ENCODE peak calls at places on chromosomes 2 and 18, in five cellular contexts. One of them, this sample, is unnamed. For H3K4me1, the result is how much of the 10 kb centered on the place peaks cover.

GRCh38 chr18:805755-806110 is 6.3 kb downstream of the YES1 start:
- DNase-seq in CD8-positive, alpha-beta memory T cell: no peak
- DNase-seq in neural progenitor cell: no peak
- DNase-seq in Panc1: no peak
- DNase-seq in stomach: no peak
- DNase-seq in this sample: no peak

GRCh38 chr2:185372188-185372587 is 366.4 kb upstream of the FSIP2 start:
- DNase-seq in CD8-positive, alpha-beta memory T cell: no peak
- DNase-seq in neural progenitor cell: no peak
- DNase-seq in Panc1: no peak
- DNase-seq in stomach: no peak
- DNase-seq in this sample: no peak

GRCh38 chr2:173590278-173590811 is 235.7 kb downstream of the CDCA7 start:
- DNase-seq in CD8-positive, alpha-beta memory T cell: no peak
- DNase-seq in neural progenitor cell: no peak
- DNase-seq in Panc1: peak
- DNase-seq in stomach: peak
- DNase-seq in this sample: peak

GRCh38 chr2:163515836-163516235 is 220.0 kb downstream of the FIGN start:
- DNase-seq in CD8-positive, alpha-beta memory T cell: no peak
- DNase-seq in neural progenitor cell: no peak
- DNase-seq in Panc1: no peak
- DNase-seq in stomach: no peak
- DNase-seq in this sample: no peak

GRCh38 chr2:36044389-36044788 is 311.2 kb upstream of the CRIM1 start:
- DNase-seq in CD8-positive, alpha-beta memory T cell: no peak
- DNase-seq in neural progenitor cell: no peak
- DNase-seq in Panc1: no peak
- DNase-seq in stomach: no peak
- DNase-seq in this sample: no peak

GRCh38 chr2:231093956-231094355 is 30.9 kb downstream of the HTR2B start:
- DNase-seq in CD8-positive, alpha-beta memory T cell: no peak
- DNase-seq in neural progenitor cell: no peak
- DNase-seq in Panc1: no peak
- DNase-seq in stomach: no peak
- DNase-seq in this sample: no peak

GRCh38 chr2:74100254-74101216 is 47.2 kb downstream of the BOLA3 start:
- DNase-seq in CD8-positive, alpha-beta memory T cell: no peak
- DNase-seq in neural progenitor cell: no peak
- DNase-seq in Panc1: no peak
- DNase-seq in stomach: no peak
- DNase-seq in this sample: no peak

GRCh38 chr2:223914349-223914748 is 30.8 kb downstream of the WDFY1 start:
- DNase-seq in CD8-positive, alpha-beta memory T cell: no peak
- DNase-seq in neural progenitor cell: no peak
- DNase-seq in Panc1: no peak
- DNase-seq in stomach: no peak
- DNase-seq in this sample: no peak

GRCh38 chr2:9145752-9146430 is 60.7 kb upstream of the ASAP2 start:
- DNase-seq in CD8-positive, alpha-beta memory T cell: no peak
- DNase-seq in neural progenitor cell: peak
- DNase-seq in Panc1: no peak
- DNase-seq in stomach: no peak
- DNase-seq in this sample: no peak

GRCh38 chr2:207214446-207214845 is 48.7 kb upstream of the KLF7 start:
- DNase-seq in CD8-positive, alpha-beta memory T cell: no peak
- DNase-seq in neural progenitor cell: no peak
- DNase-seq in Panc1: no peak
- DNase-seq in stomach: no peak
- DNase-seq in this sample: no peak

GRCh38 chr18:37502036-37502435 is 63.6 kb downstream of the CELF4 start:
- DNase-seq in CD8-positive, alpha-beta memory T cell: no peak
- DNase-seq in neural progenitor cell: no peak
- DNase-seq in Panc1: no peak
- DNase-seq in stomach: no peak
- DNase-seq in this sample: no peak

DNA sequence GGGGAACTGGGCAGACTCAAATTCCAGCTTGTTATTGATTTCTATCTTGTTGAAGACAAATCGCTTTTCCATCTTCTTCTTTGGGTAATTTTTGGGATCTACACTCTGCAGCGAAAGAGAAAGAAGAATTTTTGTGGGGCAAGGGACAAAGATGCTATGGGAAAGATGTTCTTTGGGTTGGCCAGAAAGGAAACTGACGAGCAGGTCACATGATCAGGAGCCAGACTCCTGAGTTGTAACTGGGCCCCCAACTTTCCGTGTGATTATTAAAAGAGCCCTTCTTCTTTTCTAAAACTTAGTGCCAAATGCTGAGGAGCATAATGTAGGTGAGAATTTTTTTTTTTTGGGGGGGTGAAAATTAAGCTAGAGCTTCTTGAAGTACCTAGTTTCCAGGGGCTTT is 6.1 kb downstream of the IL1B start:
- DNase-seq in CD8-positive, alpha-beta memory T cell: no peak
- DNase-seq in neural progenitor cell: no peak
- DNase-seq in Panc1: no peak
- DNase-seq in stomach: no peak
- DNase-seq in this sample: no peak
- H3K4me3 ChIP-seq in CD8-positive, alpha-beta memory T cell: no peak
- H3K4me3 ChIP-seq in neural progenitor cell: no peak
- H3K4me3 ChIP-seq in Panc1: no peak
- H3K4me3 ChIP-seq in stomach: no peak
- H3K4me3 ChIP-seq in this sample: no peak

DNA sequence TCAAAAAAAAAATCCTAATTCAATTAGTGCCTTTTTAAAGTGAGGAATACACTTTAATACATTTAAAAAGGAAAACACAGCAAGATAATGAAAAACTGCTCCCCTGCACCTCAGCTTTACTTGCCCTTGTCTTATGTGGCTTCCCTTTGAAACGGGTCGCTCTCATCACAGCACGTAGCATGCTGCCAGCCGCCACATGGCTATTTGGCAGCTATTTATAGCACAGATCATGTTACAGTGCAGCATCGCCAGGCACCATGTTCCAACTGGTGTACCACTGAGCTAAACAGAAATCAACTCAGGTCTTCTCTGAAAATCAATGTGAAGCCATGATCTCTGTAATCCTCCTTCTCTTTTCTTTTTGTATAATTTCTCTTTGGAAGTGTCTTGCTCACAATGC is 65.1 kb downstream of the TMEM182 start:
- DNase-seq in CD8-positive, alpha-beta memory T cell: no peak
- DNase-seq in neural progenitor cell: peak
- DNase-seq in Panc1: no peak
- DNase-seq in stomach: peak
- DNase-seq in this sample: no peak
- H3K4me1 ChIP-seq in CD8-positive, alpha-beta memory T cell: under half
- H3K4me1 ChIP-seq in neural progenitor cell: under half
- H3K4me1 ChIP-seq in Panc1: under half
- H3K4me1 ChIP-seq in stomach: under half
- H3K4me1 ChIP-seq in this sample: under half

DNA sequence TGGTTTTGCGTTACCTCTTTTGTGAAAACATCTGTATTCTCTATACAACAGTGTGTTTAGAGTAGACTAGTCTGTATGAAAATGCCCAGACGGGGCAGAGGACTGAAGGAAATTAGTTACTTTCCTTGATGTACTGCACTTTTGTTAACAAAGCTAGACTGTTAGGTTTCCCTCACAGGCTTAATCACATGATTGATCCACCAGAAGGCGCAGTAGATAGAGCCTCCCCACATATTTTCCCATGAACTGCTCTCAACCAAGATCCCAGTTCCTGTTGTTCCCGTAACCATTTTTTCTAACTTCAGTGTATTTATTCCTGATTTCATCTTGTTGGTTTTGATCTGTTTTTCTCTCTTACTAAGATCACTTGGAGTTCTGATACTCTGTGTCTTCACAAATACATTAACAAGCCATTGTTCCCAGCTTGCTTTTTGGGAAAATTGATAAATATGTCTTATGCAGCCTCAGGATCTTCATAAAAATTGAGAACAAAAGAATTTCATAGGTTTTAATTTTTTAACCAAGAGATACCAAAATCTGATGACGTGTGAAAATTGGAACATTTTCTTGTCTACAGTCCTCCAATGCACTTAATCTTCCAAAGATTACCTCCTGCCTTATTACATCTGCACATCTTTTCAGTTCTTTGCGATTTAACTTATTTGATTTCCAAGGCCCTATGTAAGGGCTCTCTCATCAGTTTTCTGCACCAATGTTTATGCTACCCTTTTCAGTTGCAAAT is 2.9 kb downstream of the MRPL35 start:
- DNase-seq in CD8-positive, alpha-beta memory T cell: no peak
- DNase-seq in neural progenitor cell: no peak
- DNase-seq in Panc1: no peak
- DNase-seq in stomach: no peak
- DNase-seq in this sample: peak
- H3K4me3 ChIP-seq in CD8-positive, alpha-beta memory T cell: no peak
- H3K4me3 ChIP-seq in neural progenitor cell: no peak
- H3K4me3 ChIP-seq in Panc1: no peak
- H3K4me3 ChIP-seq in stomach: no peak
- H3K4me3 ChIP-seq in this sample: peak

DNA sequence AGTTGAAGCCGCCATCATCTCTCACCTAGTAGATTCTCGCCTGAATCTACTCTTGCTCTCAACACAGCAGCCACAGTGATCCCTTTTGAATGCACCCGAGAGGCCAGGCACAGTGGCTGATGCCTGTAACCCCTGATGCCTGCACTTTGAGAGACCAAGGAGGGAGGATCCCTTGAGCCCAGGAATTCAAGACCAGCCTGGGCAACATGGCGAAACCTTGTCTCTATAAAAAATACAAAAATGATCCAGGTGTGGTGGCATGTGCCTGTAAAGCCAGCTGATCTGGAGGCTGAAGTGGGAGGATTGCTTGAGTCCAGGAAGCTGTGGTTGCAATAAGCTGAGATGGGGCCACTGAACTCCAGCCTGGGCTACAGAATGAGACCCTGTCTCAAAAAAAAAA is 60.3 kb upstream of the EML4 start:
- DNase-seq in CD8-positive, alpha-beta memory T cell: no peak
- DNase-seq in neural progenitor cell: no peak
- DNase-seq in Panc1: no peak
- DNase-seq in stomach: no peak
- DNase-seq in this sample: no peak
- H3K4me1 ChIP-seq in CD8-positive, alpha-beta memory T cell: half or more
- H3K4me1 ChIP-seq in neural progenitor cell: under half
- H3K4me1 ChIP-seq in Panc1: under half
- H3K4me1 ChIP-seq in stomach: under half
- H3K4me1 ChIP-seq in this sample: under half

This sample was measured in HAP-1.